ENCODE peak calls at places on chromosomes 5 and 9, in five cellular contexts. W is NCI-H2081 treated with DMSO at 0.1 percent for 48 hours; L is cardiac septum; E is NCI-H2171 treated with DMSO at 0.1 percent for 48 hours; B is activated naive CD8-positive, alpha-beta T cell treated with anti-CD3 and anti-CD28 coated beads, Interleukin-2, amount 10 ng/mL, durations not matched to agents 7 days and 5 days. N is an unnamed sample.

GRCh38 chr5:19564036-19564435 is 424.0 kb downstream of the CDH18 start:
- DNase-seq in W (no peak), L (no peak), E (peak), B (no peak), N (peak)

GRCh38 chr9:123609844-123610243 is 253.8 kb downstream of the CRB2 start:
- DNase-seq in W (no peak), L (no peak), E (peak), B (no peak), N (peak)

GRCh38 chr9:70923941-70924340 is 197.5 kb downstream of the TRPM3 start:
- DNase-seq in W (no peak), L (no peak), E (no peak), B (no peak), N (no peak)

GRCh38 chr5:59725393-59725768 is 168.1 kb downstream of the PDE4D start:
- DNase-seq in W (no peak), L (no peak), E (no peak), B (no peak), N (no peak)

GRCh38 chr5:57488308-57488955 is 5.8 kb upstream of the ACTBL2 start:
- DNase-seq in W (no peak), L (no peak), E (no peak), B (no peak), N (no peak)

GRCh38 chr9:129868571-129869486 is 33.6 kb downstream of the USP20 start:
- DNase-seq in W (no peak), L (no peak), E (no peak), B (peak), N (no peak)

GRCh38 chr5:158966691-158967090 is 133.0 kb downstream of the EBF1 start:
- DNase-seq in W (no peak), L (no peak), E (no peak), B (no peak), N (no peak)

GRCh38 chr5:168324864-168325615 is 33.6 kb downstream of the WWC1 start:
- DNase-seq in W (no peak), L (no peak), E (no peak), B (no peak), N (no peak)

GRCh38 chr5:177590406-177590805 is 1.6 kb upstream of the TMED9 start:
- DNase-seq in W (no peak), L (no peak), E (no peak), B (no peak), N (no peak)

GRCh38 chr9:21605489-21605931 is 123.4 kb upstream of the IFNE start:
- DNase-seq in W (no peak), L (no peak), E (no peak), B (no peak), N (no peak)

GRCh38 chr9:94083384-94083783 is 880 bp upstream of the PTPDC1 start:
- DNase-seq in W (no peak), L (no peak), E (no peak), B (no peak), N (peak)

GRCh38 chr9:137943655-137944054 is 66.1 kb downstream of the CACNA1B start:
- DNase-seq in W (no peak), L (no peak), E (no peak), B (no peak), N (no peak)

GRCh38 chr9:91085499-91086291 is 276.0 kb downstream of the AUH start:
- DNase-seq in W (no peak), L (no peak), E (no peak), B (no peak), N (no peak)

GRCh38 chr9:111477677-111478076 is 6.5 kb downstream of the ECPAS start:
- DNase-seq in W (no peak), L (no peak), E (no peak), B (no peak), N (no peak)

GRCh38 chr5:147805030-147805454 is 22.5 kb upstream of the JAKMIP2 start:
- DNase-seq in W (no peak), L (no peak), E (no peak), B (peak), N (no peak)

GRCh38 chr9:98306384-98307145 is 51.1 kb upstream of the TBC1D2 start:
- DNase-seq in W (no peak), L (no peak), E (peak), B (no peak), N (no peak)

GRCh38 chr9:134442486-134443168 is 116.4 kb downstream of the RXRA start:
- DNase-seq in W (no peak), L (no peak), E (no peak), B (no peak), N (no peak)

GRCh38 chr9:125544474-125544873 is 162.5 kb downstream of the MAPKAP1 start:
- DNase-seq in W (no peak), L (no peak), E (no peak), B (no peak), N (no peak)

GRCh38 chr9:93300175-93300572 is 116.2 kb downstream of the WNK2 start:
- DNase-seq in W (no peak), L (peak), E (no peak), B (no peak), N (no peak)

GRCh38 chr5:36929438-36929837 is 52.9 kb downstream of the NIPBL start:
- DNase-seq in W (no peak), L (no peak), E (no peak), B (no peak), N (no peak)

GRCh38 chr5:65209341-65209740 is 272.4 kb downstream of the ADAMTS6 start:
- DNase-seq in W (no peak), L (no peak), E (no peak), B (no peak), N (no peak)

GRCh38 chr9:75265525-75265972 is 177.2 kb downstream of the OSTF1 start:
- DNase-seq in W (no peak), L (no peak), E (peak), B (no peak), N (peak)

GRCh38 chr5:143177263-143177994 is 226.1 kb downstream of the NR3C1 start:
- DNase-seq in W (no peak), L (no peak), E (peak), B (no peak), N (no peak)

GRCh38 chr9:88614359-88614758 is 79.4 kb downstream of the NXNL2 start:
- DNase-seq in W (no peak), L (no peak), E (no peak), B (no peak), N (no peak)

GRCh38 chr5:21806943-21807342 is 1046.2 kb downstream of the CDH12 start:
- DNase-seq in W (no peak), L (no peak), E (no peak), B (no peak), N (no peak)

GRCh38 chr9:3760031-3760430 is 234.2 kb upstream of the RFX3 start:
- DNase-seq in W (no peak), L (no peak), E (peak), B (no peak), N (peak)